ENCODE peak calls at places on chromosomes 5 and 9, in six cellular contexts. X is dorsolateral prefrontal cortex; P is effector memory CD4-positive, alpha-beta T cell; S is lung; E is hepatocyte; J is A549. U is an unnamed sample.

GRCh38 chr9:135030711-135031245 is 56.7 kb upstream of the OLFM1 start:
- DNase-seq in P (no peak), S (no peak), J (no peak), E (no peak), X (no peak), U (no peak)

GRCh38 chr5:171709930-171710329 is 75.7 kb upstream of the SMIM23 start:
- DNase-seq in S (no peak), P (no peak), X (no peak), J (no peak), E (no peak), U (no peak)

GRCh38 chr9:68488126-68488525 is 52.6 kb downstream of the TMEM252 start:
- DNase-seq in S (no peak), P (no peak), J (no peak), E (no peak), X (no peak), U (no peak)

GRCh38 chr5:116441223-116441622 is 133.4 kb downstream of the SEMA6A start:
- DNase-seq in E (no peak), S (no peak), X (no peak), P (no peak), J (no peak), U (no peak)

GRCh38 chr5:147417133-147417813 is 92.6 kb downstream of the DPYSL3 start:
- DNase-seq in J (no peak), X (no peak), S (peak), P (no peak), E (peak), U (no peak)

GRCh38 chr5:10513501-10514442 is 50.1 kb upstream of the ANKRD33B start:
- DNase-seq in E (no peak), J (peak), X (no peak), S (no peak), P (no peak), U (no peak)

GRCh38 chr9:69342769-69343168 is 17.8 kb downstream of the ENTREP1 start:
- DNase-seq in J (no peak), E (no peak), P (no peak), X (no peak), S (no peak), U (no peak)

GRCh38 chr9:126303488-126303887 is 23.1 kb upstream of the MVB12B start:
- DNase-seq in S (no peak), X (no peak), J (no peak), E (no peak), P (no peak), U (no peak)

GRCh38 chr5:72555871-72556270 is 48.7 kb upstream of the ZNF366 start:
- DNase-seq in J (no peak), P (no peak), X (no peak), S (no peak), E (peak), U (no peak)

GRCh38 chr9:89489548-89490527 is 8.1 kb downstream of the SEMA4D start:
- DNase-seq in X (no peak), E (no peak), S (no peak), J (no peak), P (no peak), U (no peak)

GRCh38 chr9:4128876-4129275 is 171.0 kb downstream of the GLIS3 start:
- DNase-seq in P (no peak), J (no peak), X (no peak), E (no peak), S (no peak), U (no peak)
- H3K4me3 ChIP-seq in P (no peak), J (no peak), X (no peak), E (no peak), S (no peak), U (no peak)

GRCh38 chr5:65928860-65929259 is 2.5 kb downstream of the ERBIN start:
- DNase-seq in P (no peak), S (no peak), J (no peak), E (no peak), X (no peak), U (no peak)
- H3K4me3 ChIP-seq in P (peak), S (no peak), J (peak), E (peak), X (peak), U (no peak)

DNA sequence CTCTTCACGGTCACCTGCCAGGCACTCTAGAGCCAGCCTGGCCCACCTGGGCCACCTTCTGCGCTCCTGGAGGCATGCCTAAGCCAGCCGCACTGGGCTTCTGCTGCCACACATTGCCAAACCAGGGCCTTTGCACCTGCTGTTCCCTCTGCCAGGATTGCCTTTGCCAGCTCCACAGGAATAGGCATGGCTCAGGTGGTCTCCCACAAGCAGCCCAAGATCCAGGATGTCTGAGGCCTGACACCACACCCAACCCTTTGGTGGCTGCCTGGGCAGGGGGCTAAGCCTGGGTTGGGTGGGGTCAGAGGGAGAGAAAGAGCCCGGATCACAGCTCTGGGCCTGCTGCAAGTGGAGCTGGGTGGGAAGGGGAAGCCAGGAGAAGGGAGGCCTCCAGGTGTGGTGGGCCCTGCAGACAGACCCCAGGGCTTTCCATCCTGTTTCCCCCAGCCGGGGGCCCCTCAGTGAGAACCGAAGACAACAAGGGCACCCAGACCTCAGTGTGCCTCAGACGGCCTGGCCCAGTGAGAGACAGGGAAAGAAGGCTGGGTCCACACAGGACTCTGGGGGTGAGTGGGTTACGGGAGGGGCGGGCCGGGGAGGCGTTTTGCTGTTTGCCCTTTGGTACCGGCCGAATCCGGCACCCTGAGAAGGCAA is 671 bp upstream of the SUSD3 start:
- DNase-seq in X (no peak), E (no peak), J (no peak), P (no peak), S (no peak), U (no peak)
- H3K4me3 ChIP-seq in X (no peak), E (no peak), J (no peak), P (no peak), S (no peak), U (no peak)

DNA sequence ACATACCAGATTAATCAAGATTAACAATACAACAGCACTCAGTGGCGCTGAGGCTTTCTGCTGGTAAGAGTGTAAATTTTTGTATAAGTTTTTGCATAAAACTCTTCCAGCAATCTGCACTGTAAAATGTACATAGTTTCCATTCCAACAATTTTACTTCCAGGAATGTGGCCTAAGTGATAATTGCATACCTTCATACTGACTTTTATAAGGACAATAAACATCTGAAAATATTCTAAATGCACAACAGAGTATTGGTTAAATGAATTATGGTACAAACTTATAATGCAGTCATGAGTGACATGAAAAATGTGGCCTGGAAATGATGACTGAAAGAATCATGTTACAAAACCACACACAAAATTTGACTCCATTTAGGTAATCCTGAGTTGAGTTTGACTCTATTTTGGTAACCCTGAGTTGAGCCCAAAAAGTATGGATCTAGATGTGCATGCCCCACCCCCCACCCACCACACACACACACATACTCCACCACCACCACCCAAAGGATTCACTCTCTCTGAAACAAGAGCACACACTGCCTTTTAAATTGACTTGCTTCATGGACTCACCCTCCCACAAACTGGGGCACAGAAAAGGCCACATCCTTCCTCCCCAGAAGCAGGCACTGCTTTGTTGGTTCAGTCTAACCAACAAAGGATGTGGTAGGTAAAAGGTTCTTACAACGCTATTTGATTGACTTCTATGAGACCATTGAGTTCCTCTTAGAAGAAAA is 137.6 kb downstream of the SUSD1 start:
- DNase-seq in S (no peak), J (no peak), X (no peak), E (no peak), P (peak), U (peak)
- H3K4me3 ChIP-seq in S (no peak), J (no peak), X (no peak), E (no peak), P (no peak), U (no peak)

DNA sequence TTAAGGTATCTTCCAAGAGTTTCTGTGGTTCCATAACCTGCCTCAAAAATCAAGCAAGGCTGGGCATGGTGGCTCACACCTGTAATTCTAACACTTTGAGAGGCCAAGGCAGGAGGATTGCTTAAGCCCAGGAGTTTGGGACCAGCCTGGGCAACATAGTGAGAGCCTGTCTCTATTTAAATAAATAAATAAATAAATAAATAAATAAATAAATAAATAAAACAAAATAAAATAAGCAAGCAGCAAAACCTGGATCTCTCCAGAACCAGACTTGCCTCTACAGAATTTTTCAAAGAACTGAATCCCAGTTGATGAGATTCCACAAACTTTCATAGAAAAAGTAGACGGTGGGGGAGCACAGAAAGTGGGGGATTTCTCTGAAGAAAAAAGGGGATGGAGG is 12.3 kb downstream of the SERINC5 start:
- DNase-seq in E (no peak), J (no peak), S (no peak), X (no peak), P (no peak), U (no peak)
- H3K4me3 ChIP-seq in E (no peak), J (no peak), S (no peak), X (no peak), P (no peak), U (no peak)

U was measured in neuronal stem cell.